ENCODE peak calls at places on chromosomes 16 and 17, in four cellular contexts. R, Y, F and T are unnamed samples.

GRCh38 chr16:15928261-15929104 is 20.9 kb upstream of the ABCC1 start:
- DNase-seq in R (no peak), Y (no peak), F (no peak), T (no peak)

GRCh38 chr16:8848231-8848938 is 20.4 kb downstream of the CARHSP1 start:
- DNase-seq in F (no peak), R (no peak), Y (no peak), T (no peak)

GRCh38 chr17:43768382-43768781 is 9.8 kb upstream of the SOST start:
- DNase-seq in R (no peak), F (no peak), Y (no peak), T (peak; percentile 61)

GRCh38 chr17:59547131-59547915 is 18.1 kb upstream of the DHX40 start:
- DNase-seq in R (no peak), F (no peak), Y (no peak), T (no peak)

GRCh38 chr16:50595854-50596253 is 47.7 kb downstream of the NKD1 start:
- DNase-seq in R (no peak), Y (no peak), F (no peak), T (no peak)

GRCh38 chr17:48995332-48995870 is 1.8 kb upstream of the IGF2BP1 start:
- DNase-seq in Y (no peak), R (no peak), F (no peak), T (no peak)

GRCh38 chr17:61383689-61384201 is 15.9 kb upstream of the TBX2 start:
- DNase-seq in F (no peak), Y (no peak), R (no peak), T (no peak)

GRCh38 chr16:2054543-2055245 is 6.9 kb downstream of the TSC2 start:
- DNase-seq in F (no peak), R (no peak), Y (peak; percentile 86), T (no peak)

GRCh38 chr16:29192329-29193247 is 207.7 kb downstream of the LAT start:
- DNase-seq in Y (no peak), R (peak; percentile 19), F (no peak), T (no peak)

GRCh38 chr17:61555127-61555531 is 35.9 kb downstream of the NACA2 start:
- DNase-seq in Y (no peak), R (no peak), F (no peak), T (no peak)

GRCh38 chr17:77327566-77328463 is 187.0 kb downstream of the SEC14L1 start:
- DNase-seq in R (peak; percentile 16), F (no peak), Y (peak; percentile 70), T (no peak)

GRCh38 chr17:75459590-75460267 is 3.3 kb downstream of the TMEM94 start:
- DNase-seq in Y (no peak), F (no peak), R (no peak), T (peak; percentile 74)

GRCh38 chr17:16255481-16255901 is 38.5 kb downstream of the PIGL start:
- DNase-seq in Y (peak; percentile 78), R (peak; percentile 59), F (no peak), T (no peak)

GRCh38 chr16:66553223-66553622 is 847 bp downstream of the CKLF start:
- DNase-seq in Y (no peak), F (no peak), R (no peak), T (no peak)

GRCh38 chr17:80847506-80848230 is 144.0 kb upstream of the CHMP6 start:
- DNase-seq in F (no peak), Y (no peak), R (no peak), T (no peak)

GRCh38 chr16:2027024-2028010 is 615 bp downstream of the NHERF2 start:
- DNase-seq in Y (no peak), R (no peak), F (no peak), T (no peak)

GRCh38 chr16:70402916-70403659 is 35.8 kb downstream of the ST3GAL2 start:
- DNase-seq in Y (no peak), F (no peak), R (no peak), T (no peak)

GRCh38 chr16:65876200-65876498 is 490.3 kb upstream of the CDH5 start:
- DNase-seq in F (no peak), Y (no peak), R (no peak), T (no peak)

GRCh38 chr17:81192386-81193050 is 26.5 kb upstream of the AATK start:
- DNase-seq in R (no peak), Y (no peak), F (no peak), T (no peak)

GRCh38 chr16:568401-569258 is 1.1 kb upstream of the PIGQ start:
- DNase-seq in F (no peak), Y (no peak), R (no peak), T (no peak)

GRCh38 chr17:56826611-56827414 is 6.9 kb downstream of the C17orf67 start:
- DNase-seq in R (no peak), F (no peak), Y (no peak), T (no peak)

GRCh38 chr17:352421-353212 is at the start of gene RPH3AL:
- DNase-seq in R (no peak), F (peak; percentile 94), Y (peak; percentile 92), T (peak; percentile 53)

GRCh38 chr16:53865492-53865863 is 161.5 kb downstream of the FTO start:
- DNase-seq in F (peak; percentile 3), Y (no peak), R (no peak), T (no peak)

GRCh38 chr17:41133880-41134735 is 6.2 kb downstream of the KRTAP4-6 start:
- DNase-seq in R (no peak), F (no peak), Y (no peak), T (no peak)

GRCh38 chr17:39867891-39868553 is at the start of gene ZPBP2:
- DNase-seq in F (no peak), Y (no peak), R (no peak), T (no peak)

GRCh38 chr17:46009681-46010596 is 10.9 kb downstream of the STH start:
- DNase-seq in F (peak; percentile 84), Y (no peak), R (no peak), T (no peak)

GRCh38 chr16:11235703-11235991 is 20.4 kb downstream of the SOCS1 start:
- DNase-seq in F (no peak), R (no peak), Y (no peak), T (no peak)

GRCh38 chr17:28173071-28173561 is 130.6 kb downstream of the NLK start:
- DNase-seq in R (no peak), Y (no peak), F (no peak), T (no peak)

GRCh38 chr17:81160306-81160705 is 5.0 kb upstream of the PVALEF start:
- DNase-seq in R (no peak), Y (peak; percentile 10), F (no peak), T (no peak)

GRCh38 chr16:71365021-71365420 is 6.5 kb downstream of the CALB2 start:
- DNase-seq in R (no peak), F (no peak), Y (no peak), T (no peak)

DNA sequence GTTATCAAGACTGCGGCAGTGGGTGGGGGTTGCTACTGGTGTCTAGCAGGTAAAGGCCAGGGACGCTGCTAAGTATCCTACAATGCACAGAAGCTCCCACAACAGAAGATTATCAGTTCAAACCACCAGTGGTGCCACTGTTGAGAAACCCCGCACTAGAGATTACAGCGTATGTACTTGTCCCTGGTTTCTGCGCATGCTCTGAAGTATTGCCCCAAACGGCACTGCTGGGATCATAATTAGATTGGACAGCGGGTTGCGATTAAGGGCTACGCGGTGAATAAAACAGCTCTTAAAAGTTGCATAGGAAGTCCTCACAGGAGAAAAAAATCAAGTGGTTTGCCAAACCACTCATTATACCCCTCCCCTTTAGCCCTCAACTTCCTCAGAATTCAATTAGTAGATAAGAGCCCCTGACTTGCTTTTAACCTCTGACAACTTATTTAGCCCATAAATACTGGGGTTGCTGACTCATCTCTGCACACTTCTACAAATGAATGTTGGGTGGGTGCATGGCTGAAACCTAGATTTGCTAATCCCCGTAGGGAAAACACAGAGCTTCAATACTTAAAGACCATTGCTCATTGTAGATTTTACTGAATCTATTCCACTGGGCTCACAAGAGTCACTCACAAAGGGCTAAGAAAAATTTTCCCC is 91.7 kb downstream of the RGS9 start:
- DNase-seq in R (no peak), F (no peak), Y (peak; percentile 14), T (no peak)
- TF ChIP-seq POLR2A in R (no peak), F (no peak), Y (no peak), T (no peak)

DNA sequence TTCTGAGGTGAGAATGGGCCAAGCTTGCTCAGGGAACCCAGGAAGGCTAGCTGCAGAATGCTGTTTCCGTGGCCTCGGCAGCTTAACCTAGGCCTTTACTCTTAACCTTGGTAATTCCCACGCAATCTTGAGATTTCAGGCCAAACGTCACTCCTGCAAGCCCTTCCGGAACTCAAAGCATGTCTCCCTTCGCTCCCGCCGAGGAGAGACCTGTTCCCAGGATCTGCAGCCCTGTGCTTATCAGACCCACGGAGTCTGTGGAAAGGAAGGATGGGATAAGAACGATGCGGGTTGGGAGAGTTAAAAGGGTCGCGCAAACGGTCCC is 524 bp upstream of the ZFP3 start:
- DNase-seq in Y (no peak), R (no peak), F (no peak), T (no peak)
- H3K4me3 ChIP-seq in Y (peak overlapping the region; percentile 23), R (peak overlapping the region; percentile 77), F (peak overlapping the region; percentile 61), T (peak overlapping the region; percentile 98)

GRCh38 chr17:73093286-73093685 is 798 bp upstream of the SLC39A11 start:
- DNase-seq in Y (no peak), F (no peak), R (no peak), T (no peak)

GRCh38 chr17:73091770-73092517 is 544 bp downstream of the SLC39A11 start:
- DNase-seq in R (peak; percentile 41), F (peak; percentile 74), Y (peak; percentile 84), T (peak; percentile 18)

GRCh38 chr17:73091410-73091769 is 1.1 kb downstream of the SLC39A11 start:
- DNase-seq in Y (peak; percentile 21), F (no peak), R (no peak), T (no peak)

GRCh38 chr17:73090396-73091202 is 1.9 kb downstream of the SLC39A11 start:
- DNase-seq in Y (no peak), F (no peak), R (no peak), T (no peak)

GRCh38 chr17:73092518-73093135 is at the start of gene SLC39A11:
- DNase-seq in Y (peak; percentile 94), R (peak; percentile 92), F (peak; percentile 96), T (peak; percentile 89)
- TF ChIP-seq POLR2A in Y (peak; percentile 71), R (no peak), F (peak; percentile 93), T (no peak)

GRCh38 chr17:47708312-47708863 is 14.4 kb downstream of the TBKBP1 start:
- DNase-seq in R (peak; percentile 27), F (no peak), Y (no peak), T (no peak)
- H3K4me3 ChIP-seq in R (peak overlapping the region; percentile 31), F (no peak overlapping the region), Y (no peak overlapping the region), T (no peak overlapping the region)

GRCh38 chr17:79028496-79029326 is 4.7 kb downstream of the C1QTNF1 start:
- DNase-seq in F (no peak), R (peak; percentile 12), Y (no peak), T (no peak)

GRCh38 chr17:79027274-79027924 is 3.4 kb downstream of the C1QTNF1 start:
- DNase-seq in F (no peak), R (peak; percentile 15), Y (no peak), T (no peak)

GRCh38 chr17:79024901-79025737 is 1.1 kb downstream of the C1QTNF1 start:
- DNase-seq in F (no peak), R (peak; percentile 27), Y (peak; percentile 40), T (peak; percentile 79)

GRCh38 chr17:79027925-79028491 is 4.0 kb downstream of the C1QTNF1 start:
- DNase-seq in R (peak; percentile 23), Y (no peak), F (no peak), T (no peak)

GRCh38 chr17:79026345-79027273 is 2.6 kb downstream of the C1QTNF1 start:
- DNase-seq in F (peak; percentile 86), Y (no peak), R (peak; percentile 19), T (no peak)
- TF ChIP-seq POLR2A in F (no peak), Y (no peak), R (peak; percentile 30), T (peak; percentile 21)